ENCODE peak calls at places on chromosomes 12 and 14, in seven cellular contexts. L, U, W, Y, S, K and N are unnamed samples.

GRCh38 chr12:19181666-19182426 is 52.3 kb downstream of the PLEKHA5 start:
- DNase-seq in S (no peak), L (peak), U (no peak), W (no peak), K (no peak), Y (no peak), N (no peak)

GRCh38 chr14:66649515-66649914 is 141.6 kb downstream of the GPHN start:
- DNase-seq in S (no peak), W (no peak), L (no peak), U (no peak), K (no peak), Y (no peak), N (no peak)

GRCh38 chr14:102777711-102778615 is 714 bp downstream of the TRAF3 start:
- DNase-seq in Y (peak), W (no peak), U (no peak), L (peak), K (no peak), S (no peak), N (peak)

GRCh38 chr12:33988888-33989287 is 33.4 kb upstream of the ALG10 start:
- DNase-seq in Y (no peak), U (no peak), K (no peak), S (no peak), W (no peak), L (no peak), N (no peak)

GRCh38 chr14:44418856-44419255 is 88.2 kb downstream of the FSCB start:
- DNase-seq in K (no peak), L (peak), Y (no peak), W (no peak), U (no peak), S (no peak), N (no peak)

GRCh38 chr12:97313471-97314190 is 149.0 kb upstream of the RMST start:
- DNase-seq in Y (no peak), L (no peak), K (no peak), W (no peak), U (no peak), S (no peak), N (no peak)

GRCh38 chr12:52681551-52682380 is 1.6 kb upstream of the KRT1 start:
- DNase-seq in Y (no peak), W (no peak), S (no peak), L (no peak), U (no peak), K (no peak), N (no peak)

GRCh38 chr12:71636704-71637115 is 26.9 kb downstream of the ZFC3H1 start:
- DNase-seq in W (peak), S (peak), K (no peak), U (no peak), L (peak), Y (no peak), N (peak)

GRCh38 chr12:91058821-91059220 is 997 bp upstream of the KERA start:
- DNase-seq in L (no peak), W (no peak), K (no peak), S (no peak), Y (no peak), U (no peak), N (no peak)

GRCh38 chr14:32252030-32252670 is 49.1 kb upstream of the RNU6-8 start:
- DNase-seq in Y (no peak), U (peak), W (peak), L (peak), S (peak), K (no peak), N (peak)

GRCh38 chr12:57629897-57630471 is 3.0 kb downstream of the B4GALNT1 start:
- DNase-seq in U (no peak), W (no peak), Y (no peak), L (no peak), K (no peak), S (no peak), N (peak)

GRCh38 chr14:105055736-105056302 is 9.4 kb downstream of the GPR132 start:
- DNase-seq in K (peak), S (no peak), L (no peak), U (no peak), Y (no peak), W (no peak), N (peak)

GRCh38 chr12:114625294-114625851 is 58.6 kb downstream of the TBX3 start:
- DNase-seq in Y (peak), W (peak), L (peak), U (no peak), S (peak), K (no peak), N (peak)

GRCh38 chr12:87779016-87779415 is 250.2 kb downstream of the C12orf50 start:
- DNase-seq in L (no peak), W (no peak), S (no peak), U (no peak), K (no peak), Y (no peak), N (no peak)

GRCh38 chr14:39015360-39015961 is 87.6 kb downstream of the SEC23A start:
- DNase-seq in K (no peak), L (peak), W (peak), S (peak), Y (no peak), U (no peak), N (peak)

GRCh38 chr14:52405314-52405713 is 91.2 kb downstream of the PTGER2 start:
- DNase-seq in W (no peak), S (no peak), L (no peak), U (no peak), Y (no peak), K (no peak), N (no peak)

GRCh38 chr12:31035226-31035625 is 38.4 kb upstream of the DDX11 start:
- DNase-seq in Y (no peak), L (no peak), U (no peak), K (no peak), W (no peak), S (no peak), N (no peak)

GRCh38 chr12:68796399-68796798 is 11.6 kb upstream of the MDM2 start:
- DNase-seq in K (no peak), U (no peak), S (no peak), Y (no peak), W (no peak), L (no peak), N (no peak)

GRCh38 chr12:55727643-55728184 is 1.1 kb downstream of the CD63 start:
- DNase-seq in L (peak), U (peak), Y (peak), S (no peak), K (peak), W (no peak), N (peak)

GRCh38 chr12:91274886-91275285 is 92.3 kb upstream of the DCN start:
- DNase-seq in W (peak), U (no peak), K (no peak), Y (no peak), L (peak), S (no peak), N (no peak)

GRCh38 chr12:104718581-104718980 is 239.5 kb downstream of the SLC41A2 start:
- DNase-seq in S (no peak), K (no peak), U (no peak), L (peak), Y (no peak), W (no peak), N (peak)

GRCh38 chr12:107415834-107416233 is 269.8 kb upstream of the PWP1 start:
- DNase-seq in S (no peak), L (no peak), Y (no peak), U (no peak), K (no peak), W (no peak), N (no peak)

GRCh38 chr12:83224012-83224411 is 537.3 kb downstream of the TMTC2 start:
- DNase-seq in Y (no peak), U (no peak), K (no peak), S (no peak), W (no peak), L (no peak), N (peak)

GRCh38 chr12:92389466-92389865 is 243.8 kb upstream of the BTG1 start:
- DNase-seq in W (no peak), L (no peak), K (no peak), S (no peak), Y (no peak), U (no peak), N (no peak)

GRCh38 chr14:101232340-101233015 is 328.8 kb upstream of the DIO3 start:
- DNase-seq in W (no peak), U (no peak), K (no peak), L (peak), Y (no peak), S (no peak), N (peak)

GRCh38 chr12:18422849-18423248 is 161.5 kb downstream of the PIK3C2G start:
- DNase-seq in K (no peak), W (no peak), Y (no peak), S (no peak), L (peak), U (no peak), N (no peak)

GRCh38 chr14:95597784-95598204 is 62.9 kb downstream of the GLRX5 start:
- DNase-seq in L (peak), U (no peak), W (no peak), Y (no peak), K (no peak), S (no peak), N (peak)

GRCh38 chr12:2666411-2666810 is 128.4 kb upstream of the FKBP4 start:
- DNase-seq in W (no peak), K (no peak), S (no peak), U (no peak), L (no peak), Y (no peak), N (no peak)

GRCh38 chr12:84912191-84913142 is at the start of gene SLC6A15:
- DNase-seq in L (peak), K (peak), U (no peak), S (peak), Y (peak), W (peak), N (peak)

GRCh38 chr12:88420460-88420859 is 159.8 kb downstream of the KITLG start:
- DNase-seq in Y (no peak), K (no peak), S (no peak), W (peak), L (peak), U (no peak), N (no peak)

GRCh38 chr12:131126662-131127173 is 173.0 kb downstream of the ADGRD1 start:
- DNase-seq in S (no peak), L (no peak), W (no peak), Y (no peak), K (peak), U (no peak), N (peak)

GRCh38 chr14:101019541-101019940 is 116.0 kb upstream of the RTL1 start:
- DNase-seq in W (no peak), K (no peak), S (no peak), L (no peak), Y (peak), U (no peak), N (no peak)

GRCh38 chr14:106209745-106210144 is 683.4 kb downstream of the TMEM121 start:
- DNase-seq in K (no peak), Y (no peak), S (no peak), U (no peak), L (no peak), W (no peak), N (no peak)

GRCh38 chr14:97106166-97106565 is 309.0 kb downstream of the VRK1 start:
- DNase-seq in K (no peak), Y (no peak), L (no peak), U (no peak), S (no peak), W (no peak), N (no peak)

GRCh38 chr14:60482743-60483142 is 3.1 kb downstream of the C14orf39 start:
- DNase-seq in S (no peak), U (no peak), L (no peak), Y (no peak), W (no peak), K (no peak), N (no peak)

GRCh38 chr14:31947680-31948580 is 129.2 kb upstream of the ARHGAP5 start:
- DNase-seq in K (no peak), Y (no peak), U (no peak), W (no peak), L (no peak), S (no peak), N (no peak)